ENCODE peak calls at places on chromosomes 11 and 22, in seven cellular contexts. D is K562, K is SK-N-SH, I is HCT116, M is HepG2, L is H1, E is GM12878. W is an unnamed sample.

GRCh38 chr22:35477911-35478582 is 62.6 kb upstream of the RASD2 start:
- DNase-seq in I (peak; percentile 27), L (no peak), D (peak; percentile 78), M (no peak), K (peak; percentile 56), E (no peak), W (no peak)

GRCh38 chr11:69437001-69437875 is 44.2 kb upstream of the LINC01488 start:
- DNase-seq in K (no peak), D (no peak), I (no peak), E (no peak), L (no peak), M (peak; percentile 82), W (peak; percentile 89)

GRCh38 chr11:88016392-88017020 is 158.7 kb downstream of the RAB38 start:
- DNase-seq in M (peak; percentile 78), I (peak; percentile 78), L (peak; percentile 33), D (peak; percentile 73), K (peak; percentile 28), E (peak; percentile 27), W (peak; percentile 89)

GRCh38 chr11:13073119-13073981 is 64.2 kb downstream of the RASSF10 start:
- DNase-seq in I (peak; percentile 76), K (no peak), D (no peak), M (peak; percentile 31), E (peak; percentile 23), L (no peak), W (no peak)

GRCh38 chr11:117187007-117187406 is 8.5 kb downstream of the SIDT2 start:
- DNase-seq in E (no peak), M (no peak), I (no peak), D (no peak), L (no peak), K (no peak), W (no peak)

GRCh38 chr11:12834630-12835029 is 160.4 kb downstream of the TEAD1 start:
- DNase-seq in K (no peak), I (no peak), M (no peak), L (no peak), E (no peak), D (no peak), W (no peak)

GRCh38 chr22:22462813-22463567 is 45.6 kb downstream of the ZNF280B start:
- DNase-seq in I (no peak), M (peak; percentile 6), E (no peak), L (no peak), D (peak; percentile 78), K (peak; percentile 14), W (no peak)

GRCh38 chr11:24086921-24087320 is 409.9 kb upstream of the LUZP2 start:
- DNase-seq in I (no peak), E (no peak), L (no peak), D (no peak), K (no peak), M (no peak), W (no peak)

GRCh38 chr11:69979632-69980031 is 98.5 kb upstream of the ANO1 start:
- DNase-seq in L (no peak), I (no peak), E (no peak), M (no peak), K (no peak), D (no peak), W (no peak)

GRCh38 chr11:134571301-134571700 is 159.3 kb upstream of the B3GAT1 start:
- DNase-seq in M (no peak), E (no peak), L (no peak), K (no peak), D (no peak), I (no peak), W (no peak)

GRCh38 chr22:17143826-17144225 is 15.3 kb downstream of the HDHD5 start:
- DNase-seq in K (no peak), E (no peak), D (no peak), L (no peak), I (no peak), M (no peak), W (no peak)

GRCh38 chr11:5336331-5336730 is 7.0 kb downstream of the OR51B5 start:
- DNase-seq in E (no peak), D (peak; percentile 52), K (no peak), M (no peak), L (no peak), I (no peak), W (no peak)

GRCh38 chr11:78752528-78752927 is 177.9 kb upstream of the NARS2 start:
- DNase-seq in I (no peak), L (no peak), D (no peak), E (no peak), M (no peak), K (no peak), W (no peak)
- TF ChIP-seq JUND in I (no peak), L (no peak), D (no peak), E (no peak), M (no peak), K (no peak), W (no peak)

GRCh38 chr11:93972790-93973189 is 48.4 kb upstream of the HEPHL1 start:
- DNase-seq in E (no peak), K (no peak), I (no peak), L (no peak), M (no peak), D (no peak), W (no peak)

GRCh38 chr11:93969925-93970922 is 50.9 kb upstream of the HEPHL1 start:
- DNase-seq in I (no peak), L (no peak), D (no peak), M (no peak), K (no peak), E (no peak), W (no peak)

GRCh38 chr11:93974759-93975158 is 46.4 kb upstream of the HEPHL1 start:
- DNase-seq in I (no peak), K (no peak), L (no peak), E (no peak), D (no peak), M (no peak), W (no peak)
- TF ChIP-seq JUND in I (no peak), K (no peak), L (no peak), E (no peak), D (no peak), M (no peak), W (no peak)

GRCh38 chr11:57421066-57421465 is 5.9 kb downstream of the SLC43A3 start:
- DNase-seq in M (no peak), D (no peak), E (no peak), K (no peak), L (no peak), I (no peak), W (no peak)
- TF ChIP-seq JUND in M (no peak), D (no peak), E (no peak), K (no peak), L (no peak), I (no peak), W (no peak)

DNA sequence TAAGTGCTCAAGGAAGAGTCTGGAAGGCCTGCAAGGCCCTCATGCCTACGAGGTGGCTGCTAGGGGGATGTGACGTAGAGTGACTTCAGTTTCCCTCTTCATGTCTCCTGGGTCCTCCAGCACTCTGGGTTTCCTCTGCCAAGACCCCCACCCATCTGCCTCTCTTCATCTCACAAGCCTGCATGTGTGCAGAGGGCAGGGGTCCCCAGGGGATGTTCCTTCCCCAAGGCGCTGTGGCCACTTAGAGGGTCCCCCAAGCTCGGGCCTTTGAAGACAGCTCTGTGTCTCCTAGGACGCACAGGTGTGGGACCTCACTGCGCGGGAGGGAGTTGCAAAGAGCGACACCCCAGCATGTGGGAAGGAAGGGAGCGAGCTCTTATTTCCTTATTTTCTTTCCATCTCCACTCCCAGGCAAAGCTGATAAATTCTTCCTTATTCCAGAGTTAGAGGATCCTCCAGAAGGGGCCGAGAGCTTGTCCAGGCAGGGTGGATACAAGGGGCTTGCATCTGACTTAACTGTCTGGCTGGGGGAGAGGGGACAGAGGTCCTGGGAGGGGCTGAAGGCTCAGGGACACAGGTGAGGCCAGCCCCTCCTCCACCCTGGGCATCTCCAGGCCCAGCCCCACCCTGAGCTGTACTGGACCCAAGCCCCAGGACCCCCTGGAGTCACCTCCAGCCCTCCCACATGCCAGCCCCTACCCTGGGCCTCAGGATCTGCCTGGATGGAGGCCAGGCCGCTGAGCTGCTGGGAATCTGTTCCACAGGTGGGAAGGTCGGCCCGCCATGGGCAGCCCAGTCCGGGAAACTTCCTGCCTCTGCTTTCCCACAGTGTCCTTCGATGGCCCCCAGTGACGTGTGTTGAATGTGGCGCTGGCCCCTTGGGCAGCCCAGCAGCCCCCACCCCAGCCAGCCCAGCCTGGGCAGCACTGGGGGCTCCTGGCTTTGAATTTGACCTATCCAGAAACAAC is 59.7 kb upstream of the KCNQ1OT1 start:
- DNase-seq in M (no peak), L (no peak), K (no peak), E (no peak), I (no peak), D (no peak), W (no peak)
- TF ChIP-seq JUND in M (no peak), L (no peak), K (no peak), E (no peak), I (no peak), D (no peak), W (no peak)

GRCh38 chr11:95065336-95065735 is 1.4 kb upstream of the SRSF8 start:
- DNase-seq in M (no peak), L (no peak), D (no peak), K (no peak), I (no peak), E (no peak), W (no peak)

GRCh38 chr11:95068549-95068948 is 1.8 kb downstream of the SRSF8 start:
- DNase-seq in M (peak; percentile 95), L (no peak), D (peak; percentile 95), K (peak; percentile 68), E (peak; percentile 88), I (peak; percentile 94), W (peak; percentile 93)

GRCh38 chr11:95067828-95068244 is 1.1 kb downstream of the SRSF8 start:
- DNase-seq in M (no peak), I (no peak), K (no peak), E (no peak), L (no peak), D (peak; percentile 68), W (no peak)

GRCh38 chr11:95067042-95067827 is 516 bp downstream of the SRSF8 start:
- DNase-seq in E (no peak), K (peak; percentile 78), L (no peak), D (peak; percentile 88), M (peak; percentile 57), I (no peak), W (peak; percentile 23)

GRCh38 chr11:95066721-95067041 is at the start of gene SRSF8:
- DNase-seq in M (no peak), E (no peak), D (no peak), I (peak; percentile 71), L (no peak), K (no peak), W (no peak)
- TF ChIP-seq JUND in M (no peak), E (no peak), D (no peak), I (peak; percentile 8), L (no peak), K (no peak), W (no peak)

GRCh38 chr11:47389577-47390072 is 11.3 kb upstream of the SPI1 start:
- DNase-seq in D (no peak), E (no peak), L (no peak), I (no peak), K (no peak), M (no peak), W (no peak)
- TF ChIP-seq JUND in D (no peak), E (no peak), L (no peak), I (no peak), K (no peak), M (no peak), W (no peak)